ENCODE peak calls at places on chromosomes 2 and 18, in five cellular contexts. S is AG10803, Q is sciatic nerve, O is amniotic stem cell, W is LHCN-M2. B is an unnamed sample.

GRCh38 chr2:216683846-216684245 is 11.5 kb downstream of the IGFBP5 start:
- DNase-seq in S (peak; percentile 98), Q (no peak), O (no peak), W (peak; percentile 95), B (peak; percentile 95)

GRCh38 chr18:57134564-57135211 is 12.2 kb upstream of the BOD1L2 start:
- DNase-seq in S (no peak), Q (no peak), O (no peak), W (no peak), B (no peak)

GRCh38 chr2:146604521-146604920 is 1240.3 kb upstream of the ACVR2A start:
- DNase-seq in S (no peak), Q (no peak), O (no peak), W (no peak), B (no peak)

GRCh38 chr2:149661844-149662243 is 74.3 kb upstream of the MMADHC start:
- DNase-seq in S (peak; percentile 20), Q (no peak), O (peak; percentile 31), W (peak; percentile 75), B (no peak)

GRCh38 chr2:37635359-37636208 is 35.9 kb downstream of the CDC42EP3 start:
- DNase-seq in S (peak; percentile 90), Q (no peak), O (no peak), W (peak; percentile 90), B (no peak)

GRCh38 chr18:32753656-32754221 is 19.1 kb downstream of the KLHL14 start:
- DNase-seq in S (no peak), Q (no peak), O (no peak), W (no peak), B (no peak)

GRCh38 chr2:230447455-230448451 is 31.8 kb downstream of the SP100 start:
- DNase-seq in S (no peak), Q (no peak), O (no peak), W (no peak), B (no peak)

GRCh38 chr2:160207804-160208661 is 8.0 kb upstream of the ITGB6 start:
- DNase-seq in S (peak; percentile 98), Q (peak; percentile 76), O (peak; percentile 77), W (peak; percentile 99), B (peak; percentile 85)

GRCh38 chr2:64985457-64985856 is 3.7 kb upstream of the SLC1A4 start:
- DNase-seq in S (no peak), Q (no peak), O (no peak), W (no peak), B (no peak)

GRCh38 chr2:241354668-241355658 is 1.1 kb upstream of the FARP2 start:
- DNase-seq in S (peak; percentile 62), Q (peak; percentile 90), O (no peak), W (no peak), B (peak; percentile 94)

GRCh38 chr2:190843874-190844699 is 36.5 kb upstream of the GLS start:
- DNase-seq in S (no peak), Q (no peak), O (no peak), W (peak; percentile 70), B (no peak)

GRCh38 chr2:11320698-11321492 is 23.5 kb downstream of the ROCK2 start:
- DNase-seq in S (no peak), Q (no peak), O (no peak), W (no peak), B (no peak)

GRCh38 chr2:68943581-68944568 is 8.8 kb downstream of the GKN2 start:
- DNase-seq in S (peak; percentile 55), Q (peak; percentile 77), O (peak; percentile 44), W (peak; percentile 68), B (peak; percentile 78)

GRCh38 chr2:46460241-46460921 is 19.0 kb upstream of the TMEM247 start:
- DNase-seq in S (no peak), Q (peak; percentile 88), O (no peak), W (no peak), B (peak; percentile 81)

GRCh38 chr2:55138546-55139288 is 88.5 kb upstream of the RTN4 start:
- DNase-seq in S (no peak), Q (no peak), O (no peak), W (no peak), B (no peak)

GRCh38 chr2:235506291-235506996 is 12.6 kb downstream of the AGAP1 start:
- DNase-seq in S (peak; percentile 29), Q (no peak), O (no peak), W (peak; percentile 29), B (no peak)

GRCh38 chr2:242011516-242011915 is 142.0 kb downstream of the RTP5 start:
- DNase-seq in S (peak; percentile 3), Q (peak; percentile 50), O (no peak), W (no peak), B (peak; percentile 58)

GRCh38 chr18:32372381-32373061 is 98.2 kb downstream of the GAREM1 start:
- DNase-seq in S (no peak), Q (no peak), O (no peak), W (peak; percentile 12), B (no peak)

GRCh38 chr2:54239427-54239826 is 16.6 kb downstream of the TSPYL6 start:
- DNase-seq in S (peak; percentile 80), Q (no peak), O (no peak), W (peak; percentile 97), B (no peak)

GRCh38 chr18:10565835-10566234 is 40.0 kb downstream of the NAPG start:
- DNase-seq in S (no peak), Q (no peak), O (no peak), W (peak; percentile 23), B (no peak)

GRCh38 chr2:189104926-189105325 is 74.6 kb downstream of the COL5A2 start:
- DNase-seq in S (no peak), Q (no peak), O (no peak), W (no peak), B (no peak)

GRCh38 chr2:218822622-218823021 is 9.0 kb downstream of the PRKAG3 start:
- DNase-seq in S (no peak), Q (peak; percentile 28), O (no peak), W (no peak), B (no peak)

GRCh38 chr2:102159295-102159694 is 16.7 kb downstream of the IL1R1 start:
- DNase-seq in S (peak; percentile 38), Q (no peak), O (no peak), W (peak; percentile 49), B (no peak)

GRCh38 chr18:53702480-53702879 is 522.0 kb downstream of the MBD2 start:
- DNase-seq in S (no peak), Q (no peak), O (no peak), W (no peak), B (no peak)

GRCh38 chr2:2739231-2739795 is 408.2 kb upstream of the MYT1L start:
- DNase-seq in S (no peak), Q (no peak), O (no peak), W (no peak), B (no peak)

GRCh38 chr2:222296911-222297599 is 1.7 kb downstream of the PAX3 start:
- DNase-seq in S (no peak), Q (no peak), O (peak; percentile 50), W (no peak), B (no peak)

GRCh38 chr2:166593403-166593802 is 99.4 kb upstream of the SCN7A start:
- DNase-seq in S (peak; percentile 51), Q (no peak), O (peak; percentile 63), W (peak; percentile 7), B (no peak)

GRCh38 chr2:216934151-216934550 is 74.3 kb upstream of the TNP1 start:
- DNase-seq in S (no peak), Q (no peak), O (no peak), W (peak; percentile 57), B (no peak)

GRCh38 chr2:109419960-109420370 is 193.8 kb downstream of the SEPTIN10 start:
- DNase-seq in S (peak; percentile 11), Q (no peak), O (peak; percentile 25), W (peak; percentile 42), B (no peak)

GRCh38 chr2:168237741-168238140 is 9.7 kb downstream of the STK39 start:
- DNase-seq in S (no peak), Q (no peak), O (no peak), W (no peak), B (no peak)

GRCh38 chr18:76979906-76980305 is 152.7 kb downstream of the MBP start:
- DNase-seq in S (no peak), Q (no peak), O (no peak), W (no peak), B (no peak)

GRCh38 chr2:174263989-174264388 is 15.7 kb upstream of the OLA1 start:
- DNase-seq in S (peak; percentile 58), Q (no peak), O (no peak), W (peak; percentile 89), B (no peak)

GRCh38 chr2:134129900-134130537 is 123.9 kb upstream of the MGAT5 start:
- DNase-seq in S (no peak), Q (no peak), O (no peak), W (no peak), B (no peak)

B was measured in sigmoid colon.